ENCODE peak calls at places on chromosome 14, in five cellular contexts. E, Q, T, V and R are unnamed samples.

GRCh38 chr14:92493024-92493423 is 20.6 kb upstream of the RIN3 start:
- DNase-seq in E (no peak), Q (no peak), T (no peak), V (no peak), R (no peak)

GRCh38 chr14:74888164-74889158 is 6.7 kb downstream of the DLST start:
- DNase-seq in E (no peak), Q (no peak), T (no peak), V (peak), R (no peak)

GRCh38 chr14:100538566-100539318 is 48.5 kb downstream of the BEGAIN start:
- DNase-seq in E (no peak), Q (no peak), T (no peak), V (no peak), R (no peak)

GRCh38 chr14:74945261-74945851 is 10.0 kb downstream of the PGF start:
- DNase-seq in E (peak), Q (no peak), T (no peak), V (peak), R (peak)

GRCh38 chr14:32933943-32934890 is 4.5 kb upstream of the NPAS3 start:
- DNase-seq in E (peak), Q (no peak), T (no peak), V (peak), R (peak)

GRCh38 chr14:91968280-91968679 is 20.8 kb upstream of the FBLN5 start:
- DNase-seq in E (no peak), Q (no peak), T (peak), V (no peak), R (no peak)

GRCh38 chr14:105092124-105092911 is 27.1 kb upstream of the GPR132 start:
- DNase-seq in E (no peak), Q (no peak), T (no peak), V (no peak), R (peak)

GRCh38 chr14:31935406-31935805 is 141.7 kb upstream of the ARHGAP5 start:
- DNase-seq in E (no peak), Q (no peak), T (no peak), V (no peak), R (peak)

GRCh38 chr14:32594766-32595165 is 265.7 kb downstream of the AKAP6 start:
- DNase-seq in E (peak), Q (no peak), T (no peak), V (peak), R (no peak)

GRCh38 chr14:71331393-71331792 is 424.1 kb downstream of the PCNX1 start:
- DNase-seq in E (no peak), Q (no peak), T (no peak), V (no peak), R (no peak)

GRCh38 chr14:75128596-75128990 is 1.7 kb upstream of the NEK9 start:
- DNase-seq in E (no peak), Q (no peak), T (no peak), V (no peak), R (no peak)

GRCh38 chr14:53347046-53347445 is 193.9 kb upstream of the DDHD1 start:
- DNase-seq in E (no peak), Q (no peak), T (no peak), V (no peak), R (no peak)

GRCh38 chr14:60301685-60302084 is 52.7 kb downstream of the PPM1A start:
- DNase-seq in E (no peak), Q (no peak), T (no peak), V (no peak), R (no peak)

GRCh38 chr14:33475623-33476022 is 475.3 kb downstream of the EGLN3 start:
- DNase-seq in E (peak), Q (no peak), T (no peak), V (peak), R (peak)

GRCh38 chr14:93905623-93906022 is 21.5 kb upstream of the FAM181A start:
- DNase-seq in E (no peak), Q (no peak), T (no peak), V (peak), R (no peak)

GRCh38 chr14:93036652-93037341 is 78.9 kb downstream of the ITPK1 start:
- DNase-seq in E (peak), Q (no peak), T (no peak), V (peak), R (no peak)

GRCh38 chr14:103638594-103638993 is 9.6 kb downstream of the KLC1 start:
- DNase-seq in E (no peak), Q (no peak), T (no peak), V (no peak), R (no peak)